ENCODE peak calls at places on chromosome 6, in seven cellular contexts. N is choroid plexus epithelial cell, I is T-cell, X is fibroblast of the conjunctiva, U is putamen, S is NCI-H460, C is stomach. Z is an unnamed sample.

GRCh38 chr6:106413016-106413415 is 52.5 kb downstream of the CRYBG1 start:
- DNase-seq in N (no peak), I (no peak), X (no peak), U (no peak), S (no peak), C (no peak), Z (no peak)

GRCh38 chr6:110946498-110946897 is 12.0 kb upstream of the GTF3C6 start:
- DNase-seq in N (peak; percentile 14), I (no peak), X (no peak), U (no peak), S (no peak), C (no peak), Z (no peak)

GRCh38 chr6:45892696-45893095 is 123.0 kb downstream of the CLIC5 start:
- DNase-seq in N (no peak), I (no peak), X (no peak), U (no peak), S (no peak), C (no peak), Z (no peak)

GRCh38 chr6:119110601-119111548 is 32.4 kb upstream of the FAM184A start:
- DNase-seq in N (peak; percentile 78), I (peak; percentile 45), X (peak; percentile 34), U (peak; percentile 59), S (peak; percentile 30), C (no peak), Z (peak; percentile 70)

GRCh38 chr6:54758340-54758739 is 88.2 kb upstream of the FAM83B start:
- DNase-seq in N (no peak), I (no peak), X (no peak), U (no peak), S (no peak), C (no peak), Z (no peak)

GRCh38 chr6:16730720-16731502 is 30.3 kb downstream of the ATXN1 start:
- DNase-seq in N (no peak), I (no peak), X (no peak), U (no peak), S (no peak), C (no peak), Z (no peak)

GRCh38 chr6:157989541-157990289 is 8.1 kb downstream of the SYNJ2 start:
- DNase-seq in N (peak; percentile 35), I (no peak), X (no peak), U (no peak), S (no peak), C (peak; percentile 84), Z (peak; percentile 76)

GRCh38 chr6:52537001-52537753 is 39.7 kb downstream of the TRAM2 start:
- DNase-seq in N (peak; percentile 64), I (no peak), X (no peak), U (no peak), S (no peak), C (no peak), Z (no peak)